ENCODE peak calls at places on chromosomes 4 and X, in nine cellular contexts. R is A549; C is brain microvascular endothelial cell; E is foreskin fibroblast; V is CD4-positive, alpha-beta T cell; H is GM20000; S is choroid plexus epithelial cell; W is psoas muscle; T is sigmoid colon. Q is an unnamed sample.
A peak's percentile ranks its signal among the peaks of the same experiment; 100 is the strongest.

GRCh38 chr4:90357117-90357710 is 230.0 kb downstream of the CCSER1 start:
- DNase-seq in R (peak; percentile 71), C (peak; percentile 6), E (peak; percentile 14), V (no peak), H (peak; percentile 9), S (peak; percentile 91), W (no peak), T (no peak), Q (no peak)

GRCh38 chr4:113365377-113365776 is 315.9 kb downstream of the ANK2 start:
- DNase-seq in R (no peak), C (no peak), E (no peak), V (no peak), H (no peak), S (no peak), W (no peak), T (no peak), Q (no peak)

GRCh38 chrX:48971325-48972213 is at the start of gene KCND1:
- DNase-seq in R (no peak), C (peak; percentile 2), E (peak; percentile 46), V (no peak), H (no peak), S (peak; percentile 57), W (peak; percentile 52), T (peak; percentile 73), Q (no peak)

GRCh38 chrX:108426262-108426661 is 12.0 kb downstream of the COL4A6 start:
- DNase-seq in R (no peak), C (no peak), E (no peak), V (no peak), H (no peak), S (no peak), W (no peak), T (no peak), Q (no peak)

GRCh38 chr4:112704991-112705845 is 68.3 kb downstream of the LARP7 start:
- DNase-seq in R (peak; percentile 39), C (peak; percentile 77), E (peak; percentile 59), V (no peak), H (peak; percentile 40), S (peak; percentile 69), W (peak; percentile 68), T (peak; percentile 78), Q (no peak)

GRCh38 chr4:114535725-114536124 is 62.9 kb upstream of the UGT8 start:
- DNase-seq in R (no peak), C (no peak), E (no peak), V (no peak), H (no peak), S (no peak), W (no peak), T (no peak), Q (no peak)

GRCh38 chr4:112327950-112328349 is 30.8 kb downstream of the ALPK1 start:
- DNase-seq in R (peak; percentile 27), C (peak; percentile 36), E (peak; percentile 32), V (no peak), H (peak; percentile 42), S (peak; percentile 84), W (no peak), T (no peak), Q (peak; percentile 21)

GRCh38 chr4:8379281-8379680 is 61.2 kb downstream of the ACOX3 start:
- DNase-seq in R (no peak), C (no peak), E (no peak), V (no peak), H (no peak), S (no peak), W (peak; percentile 35), T (peak; percentile 57), Q (no peak)

GRCh38 chrX:49959602-49960001 is 37.2 kb downstream of the CLCN5 start:
- DNase-seq in R (no peak), C (no peak), E (no peak), V (no peak), H (no peak), S (peak; percentile 8), W (no peak), T (no peak), Q (no peak)

GRCh38 chrX:68658530-68658929 is 11.1 kb downstream of the STARD8 start:
- DNase-seq in R (no peak), C (no peak), E (no peak), V (no peak), H (no peak), S (peak; percentile 43), W (peak; percentile 67), T (peak; percentile 74), Q (no peak)

GRCh38 chrX:80237072-80237471 is 183.2 kb upstream of the TENT5D start:
- DNase-seq in R (peak; percentile 1), C (no peak), E (no peak), V (no peak), H (no peak), S (no peak), W (no peak), T (no peak), Q (no peak)

GRCh38 chrX:3268804-3269203 is 77.6 kb downstream of the MXRA5 start:
- DNase-seq in R (no peak), C (no peak), E (no peak), V (no peak), H (no peak), S (no peak), W (no peak), T (no peak), Q (no peak)

GRCh38 chr4:105025263-105026017 is 121.2 kb upstream of the TET2 start:
- DNase-seq in R (no peak), C (no peak), E (no peak), V (no peak), H (no peak), S (no peak), W (no peak), T (no peak), Q (no peak)

GRCh38 chr4:182307746-182308145 is 64.5 kb downstream of the TENM3 start:
- DNase-seq in R (no peak), C (peak; percentile 87), E (peak; percentile 16), V (no peak), H (no peak), S (peak; percentile 93), W (no peak), T (no peak), Q (no peak)

GRCh38 chr4:182303847-182304246 is 60.6 kb downstream of the TENM3 start:
- DNase-seq in R (no peak), C (no peak), E (no peak), V (no peak), H (no peak), S (no peak), W (no peak), T (no peak), Q (no peak)

GRCh38 chr4:182310316-182310715 is 67.1 kb downstream of the TENM3 start:
- DNase-seq in R (no peak), C (no peak), E (no peak), V (no peak), H (no peak), S (peak; percentile 33), W (no peak), T (no peak), Q (no peak)

GRCh38 chr4:182309877-182310276 is 66.7 kb downstream of the TENM3 start:
- DNase-seq in R (no peak), C (no peak), E (no peak), V (no peak), H (no peak), S (no peak), W (no peak), T (no peak), Q (no peak)

GRCh38 chr4:182306792-182307507 is 63.7 kb downstream of the TENM3 start:
- DNase-seq in R (no peak), C (no peak), E (no peak), V (no peak), H (no peak), S (peak; percentile 25), W (no peak), T (no peak), Q (no peak)
- TF ChIP-seq CTCF in R (peak; percentile 11), C (peak; percentile 45), E (peak; percentile 23), V (no peak), H (no peak), S (peak; percentile 44), W (no peak), T (no peak), Q (no peak)

GRCh38 chr4:137043184-137043583 is 489.1 kb downstream of the PCDH18 start:
- DNase-seq in R (no peak), C (no peak), E (no peak), V (no peak), H (no peak), S (no peak), W (no peak), T (no peak), Q (no peak)
- TF ChIP-seq CTCF in R (no peak), C (no peak), E (no peak), V (no peak), H (no peak), S (no peak), W (no peak), T (no peak), Q (no peak)

DNA sequence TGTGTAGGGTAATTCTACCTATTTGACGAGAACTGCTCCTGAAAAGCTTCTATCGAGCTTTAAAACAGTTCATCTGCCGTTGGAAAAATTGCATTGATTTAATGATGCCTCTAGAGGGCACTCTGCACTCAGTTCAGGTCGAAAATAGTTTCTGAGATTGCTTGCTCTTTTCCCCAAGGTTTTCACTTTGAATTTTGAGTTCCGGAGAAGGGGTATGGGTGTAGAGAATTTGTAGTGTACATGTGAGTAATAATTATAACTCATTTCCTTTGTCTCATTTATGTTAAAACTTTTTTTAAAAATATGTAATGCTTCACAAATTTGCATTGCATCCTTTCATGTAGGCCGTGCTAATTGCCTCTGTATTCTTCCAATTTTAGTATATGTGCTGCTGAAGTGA is 28.4 kb upstream of the TNIP3 start:
- DNase-seq in R (peak; percentile 18), C (peak; percentile 17), E (peak; percentile 20), V (no peak), H (peak; percentile 27), S (peak; percentile 72), W (no peak), T (no peak), Q (no peak)
- TF ChIP-seq CTCF in R (peak; percentile 69), C (peak; percentile 72), E (peak; percentile 56), V (peak; percentile 90), H (peak; percentile 37), S (peak; percentile 75), W (peak; percentile 69), T (peak; percentile 60), Q (peak; percentile 89)

GRCh38 chr4:185036842-185037241 is 18.6 kb downstream of the HELT start:
- DNase-seq in R (no peak), C (no peak), E (no peak), V (no peak), H (no peak), S (no peak), W (no peak), T (no peak), Q (no peak)
- TF ChIP-seq CTCF in R (no peak), C (no peak), E (no peak), V (no peak), H (no peak), S (no peak), W (no peak), T (no peak), Q (no peak)

GRCh38 chrX:32483534-32484136 is 727.7 kb downstream of the DMD start:
- DNase-seq in R (no peak), C (no peak), E (no peak), V (no peak), H (peak; percentile 0), S (peak; percentile 6), W (no peak), T (no peak), Q (no peak)
- TF ChIP-seq CTCF in R (no peak), C (peak; percentile 24), E (no peak), V (no peak), H (no peak), S (no peak), W (no peak), T (no peak), Q (no peak)

GRCh38 chr4:118740869-118741268 is 55.7 kb downstream of the METTL14 start:
- DNase-seq in R (no peak), C (no peak), E (no peak), V (no peak), H (peak; percentile 8), S (peak; percentile 49), W (no peak), T (no peak), Q (no peak)
- TF ChIP-seq CTCF in R (peak; percentile 40), C (no peak), E (no peak), V (peak; percentile 67), H (no peak), S (peak; percentile 19), W (peak; percentile 63), T (peak; percentile 47), Q (peak; percentile 51)

Q was measured in activated CD8-positive, alpha-beta T cell treated with anti-CD3 and anti-CD28 coated beads for 36 hours.